ENCODE peak calls at places on chromosome 21, in seven cellular contexts. Q is AG09309, Z is IMR-90, X is cardiac muscle cell, C is adipocyte, W is heart right ventricle, Y is epithelial cell of esophagus. R is an unnamed sample.

GRCh38 chr21:17436626-17437111 is 76.2 kb upstream of the CXADR start:
- DNase-seq in Z (no peak), Y (no peak), W (no peak), C (no peak), Q (no peak), X (peak; percentile 27), R (no peak)

GRCh38 chr21:44791246-44791645 is 10.4 kb downstream of the UBE2G2 start:
- DNase-seq in Y (no peak), Q (no peak), C (no peak), X (no peak), Z (no peak), W (no peak), R (no peak)

GRCh38 chr21:31524140-31524539 is 135.4 kb upstream of the SOD1 start:
- DNase-seq in Q (no peak), C (no peak), Y (no peak), W (no peak), Z (no peak), X (no peak), R (no peak)

GRCh38 chr21:44713130-44713529 is 1.8 kb upstream of the TSPEAR start:
- DNase-seq in Q (no peak), W (no peak), Y (no peak), X (no peak), C (no peak), Z (no peak), R (no peak)

GRCh38 chr21:16302851-16303282 is 573.1 kb downstream of the USP25 start:
- DNase-seq in Q (peak; percentile 46), C (no peak), X (peak; percentile 22), W (peak; percentile 49), Z (peak; percentile 12), Y (no peak), R (no peak)

GRCh38 chr21:39715804-39716397 is 29.1 kb upstream of the IGSF5 start:
- DNase-seq in W (peak; percentile 52), Q (peak; percentile 11), Z (peak; percentile 32), C (peak; percentile 82), Y (peak; percentile 42), X (peak; percentile 64), R (no peak)

GRCh38 chr21:17088500-17088899 is 424.3 kb upstream of the CXADR start:
- DNase-seq in Y (no peak), W (no peak), Q (no peak), Z (no peak), C (no peak), X (no peak), R (no peak)

GRCh38 chr21:31654340-31654739 is 5.2 kb upstream of the SOD1 start:
- DNase-seq in Z (no peak), W (no peak), X (no peak), Q (no peak), C (no peak), Y (no peak), R (no peak)

GRCh38 chr21:36507397-36508018 is 27.6 kb upstream of the CLDN14 start:
- DNase-seq in Q (no peak), Z (peak; percentile 38), W (no peak), Y (peak; percentile 21), C (no peak), X (no peak), R (no peak)

GRCh38 chr21:35697321-35697808 is 363.0 kb downstream of the SETD4 start:
- DNase-seq in Y (peak; percentile 16), X (peak; percentile 92), Z (peak; percentile 35), C (peak; percentile 13), W (peak; percentile 80), Q (no peak), R (no peak)

GRCh38 chr21:14677023-14677422 is 130.9 kb upstream of the SAMSN1 start:
- DNase-seq in Q (no peak), W (no peak), Y (no peak), X (no peak), Z (no peak), C (no peak), R (no peak)

GRCh38 chr21:36695671-36696389 is 3.1 kb upstream of the SIM2 start:
- DNase-seq in Q (no peak), C (no peak), Z (no peak), W (no peak), Y (no peak), X (peak; percentile 30), R (no peak)

GRCh38 chr21:39010629-39011404 is 172.4 kb downstream of the PSMG1 start:
- DNase-seq in C (no peak), Q (no peak), X (no peak), Y (no peak), W (no peak), Z (no peak), R (no peak)

GRCh38 chr21:44582980-44583799 is 2.8 kb upstream of the KRTAP10-5 start:
- DNase-seq in X (peak; percentile 82), W (no peak), Z (no peak), Q (no peak), C (no peak), Y (no peak), R (no peak)

GRCh38 chr21:14685568-14685967 is 139.5 kb upstream of the SAMSN1 start:
- DNase-seq in X (no peak), Y (no peak), C (no peak), Z (no peak), Q (no peak), W (no peak), R (no peak)

GRCh38 chr21:40016667-40017066 is 149.4 kb downstream of the PCP4 start:
- DNase-seq in Q (no peak), W (no peak), X (no peak), Z (no peak), Y (no peak), C (no peak), R (no peak)

GRCh38 chr21:44375686-44376320 is 22.4 kb downstream of the TRPM2 start:
- DNase-seq in Y (no peak), Q (no peak), Z (no peak), C (no peak), W (no peak), X (no peak), R (no peak)

GRCh38 chr21:39441502-39442475 is 3.8 kb downstream of the LCA5L start:
- DNase-seq in X (peak; percentile 66), C (peak; percentile 76), Q (no peak), Y (peak; percentile 63), W (no peak), Z (peak; percentile 68), R (no peak)

GRCh38 chr21:31030367-31031106 is 7.7 kb downstream of the KRTAP19-8 start:
- DNase-seq in C (no peak), X (no peak), Z (no peak), W (no peak), Y (no peak), Q (no peak), R (no peak)

GRCh38 chr21:32193066-32193465 is 85.8 kb downstream of the MIS18A start:
- DNase-seq in Z (no peak), W (no peak), Y (no peak), Q (no peak), C (no peak), X (no peak), R (no peak)

GRCh38 chr21:29192999-29193563 is 62.6 kb downstream of the MAP3K7CL start:
- DNase-seq in Z (no peak), W (peak; percentile 15), X (no peak), Q (no peak), C (peak; percentile 57), Y (no peak), R (no peak)

DNA sequence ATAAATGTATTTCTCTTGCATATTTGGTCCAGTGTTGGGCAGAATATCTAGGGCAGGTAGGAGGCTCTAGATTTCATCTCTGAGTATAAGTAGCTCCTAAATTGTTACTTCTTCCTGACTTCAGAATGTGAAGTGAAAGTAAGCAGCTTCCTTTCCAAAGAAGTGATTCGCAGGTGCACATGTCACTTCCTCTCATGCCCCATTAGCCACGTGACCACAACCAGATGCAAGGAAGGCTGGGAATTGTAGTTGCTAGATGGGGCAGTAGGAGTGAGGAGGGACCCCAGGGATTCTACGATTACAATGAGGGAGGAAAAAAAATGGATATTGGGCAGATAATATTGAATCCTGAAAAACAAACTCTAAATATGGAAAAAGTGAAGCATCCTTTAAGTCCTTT is 113.2 kb upstream of the CYYR1 start:
- DNase-seq in W (no peak), Z (peak; percentile 44), Q (no peak), C (peak; percentile 1), Y (peak; percentile 63), X (no peak), R (no peak)
- H3K4me3 ChIP-seq in W (no peak overlapping the region), Z (no peak overlapping the region), Q (no peak overlapping the region), C (no peak overlapping the region), Y (no peak overlapping the region), X (no peak overlapping the region), R (no peak overlapping the region)

GRCh38 chr21:34554227-34554626 is 42.2 kb upstream of the KCNE1 start:
- DNase-seq in Y (no peak), Q (no peak), X (no peak), Z (no peak), C (no peak), W (no peak), R (no peak)

GRCh38 chr21:34557261-34557660 is 45.3 kb upstream of the KCNE1 start:
- DNase-seq in Q (no peak), X (no peak), Y (no peak), W (no peak), C (no peak), Z (no peak), R (no peak)

GRCh38 chr21:34552324-34553198 is 40.6 kb upstream of the KCNE1 start:
- DNase-seq in Z (no peak), C (peak; percentile 73), X (no peak), W (no peak), Q (peak; percentile 50), Y (no peak), R (no peak)

GRCh38 chr21:34550400-34550799 is 38.4 kb upstream of the KCNE1 start:
- DNase-seq in C (no peak), Q (no peak), W (no peak), Y (no peak), X (no peak), Z (no peak), R (no peak)

GRCh38 chr21:34553199-34553952 is 41.4 kb upstream of the KCNE1 start:
- DNase-seq in Q (peak; percentile 81), X (no peak), C (peak; percentile 77), Y (peak; percentile 79), Z (peak; percentile 82), W (no peak), R (no peak)
- H3K4me3 ChIP-seq in Q (peak overlapping the region; percentile 21), X (no peak overlapping the region), C (peak overlapping the region; percentile 73), Y (no peak overlapping the region), Z (peak overlapping the region; percentile 29), W (no peak overlapping the region), R (no peak overlapping the region)

GRCh38 chr21:42461185-42461520 is 34.9 kb downstream of the RSPH1 start:
- DNase-seq in C (no peak), Y (no peak), Q (no peak), W (no peak), Z (no peak), X (no peak), R (no peak)
- H3K4me3 ChIP-seq in C (no peak overlapping the region), Y (no peak overlapping the region), Q (no peak overlapping the region), W (no peak overlapping the region), Z (no peak overlapping the region), X (no peak overlapping the region), R (no peak overlapping the region)

DNA sequence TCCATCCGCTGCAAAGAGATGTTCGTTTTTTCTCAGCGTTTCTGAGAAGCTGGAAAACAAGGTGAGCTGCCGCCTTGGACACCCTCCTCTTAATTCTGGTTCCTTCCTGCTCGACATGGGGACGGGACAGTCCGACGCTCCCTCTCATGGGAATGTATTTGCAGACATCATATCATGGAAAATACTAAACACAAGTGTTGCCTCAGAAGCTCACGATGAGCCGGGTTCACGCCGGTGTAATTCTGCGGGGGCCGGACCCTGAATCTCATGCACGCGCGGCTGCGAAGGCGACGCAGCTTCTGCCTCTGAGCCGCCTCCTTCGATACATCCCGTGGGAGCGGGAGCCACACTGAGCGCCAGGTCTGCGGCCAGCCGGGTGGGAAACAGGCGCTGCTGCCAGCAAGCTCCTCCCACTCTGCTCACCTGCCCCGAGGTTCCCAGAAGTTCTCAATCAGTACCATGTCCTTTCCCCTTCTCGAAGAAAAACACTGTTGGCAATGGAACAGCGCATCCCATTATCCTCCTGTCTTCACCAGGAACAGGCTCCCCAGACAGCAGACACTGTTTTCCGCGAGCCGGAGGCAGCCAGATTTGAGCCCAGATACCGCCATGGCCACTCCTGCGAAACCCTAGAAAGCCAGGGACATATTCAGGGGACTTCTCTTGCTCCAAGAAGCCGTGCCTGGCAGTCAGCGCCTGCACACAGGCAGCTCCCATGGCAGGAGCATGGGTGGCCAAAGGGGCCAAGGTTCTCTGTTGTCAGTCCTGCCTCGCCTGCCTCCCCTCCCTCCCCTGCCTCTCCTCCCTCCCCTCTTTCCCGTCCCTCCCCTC is 98.0 kb downstream of the WDR4 start:
- DNase-seq in Y (peak; percentile 45), X (peak; percentile 54), Z (no peak), W (peak; percentile 29), Q (no peak), C (peak; percentile 24), R (no peak)
- H3K4me3 ChIP-seq in Y (peak overlapping the region; percentile 13), X (peak overlapping the region; percentile 9), Z (no peak overlapping the region), W (peak overlapping the region; percentile 36), Q (no peak overlapping the region), C (peak overlapping the region; percentile 37), R (no peak overlapping the region)

R was measured in RWPE2.